ENCODE peak calls at places on chromosomes 6 and 20, in four cellular contexts. One of them, this sample, is unnamed.
A peak's percentile ranks its signal among the peaks of the same experiment; 100 is the strongest.

GRCh38 chr6:53680489-53680888 is 14.9 kb upstream of the KLHL31 start:
- DNase-seq in neural progenitor cell: no peak
- DNase-seq in foreskin melanocyte: no peak
- DNase-seq in EL: no peak
- DNase-seq in this sample: no peak

GRCh38 chr20:47258745-47259695 is 97.5 kb downstream of the ZMYND8 start:
- DNase-seq in neural progenitor cell: no peak
- DNase-seq in foreskin melanocyte: peak; percentile 93
- DNase-seq in EL: peak; percentile 53
- DNase-seq in this sample: no peak

GRCh38 chr6:153108320-153108719 is 22.8 kb downstream of the RGS17 start:
- DNase-seq in neural progenitor cell: peak; percentile 19
- DNase-seq in foreskin melanocyte: no peak
- DNase-seq in EL: peak; percentile 27
- DNase-seq in this sample: no peak

GRCh38 chr6:77341058-77341986 is 122.0 kb downstream of the HTR1B start:
- DNase-seq in neural progenitor cell: no peak
- DNase-seq in foreskin melanocyte: peak; percentile 22
- DNase-seq in EL: peak; percentile 8
- DNase-seq in this sample: peak; percentile 9

GRCh38 chr6:25608562-25609174 is 43.3 kb upstream of the SCGN start:
- DNase-seq in neural progenitor cell: no peak
- DNase-seq in foreskin melanocyte: no peak
- DNase-seq in EL: no peak
- DNase-seq in this sample: peak; percentile 94

GRCh38 chr6:21587182-21587924 is 6.2 kb upstream of the SOX4 start:
- DNase-seq in neural progenitor cell: peak; percentile 85
- DNase-seq in foreskin melanocyte: peak; percentile 71
- DNase-seq in EL: peak; percentile 62
- DNase-seq in this sample: no peak

GRCh38 chr20:50320910-50321796 is 130.5 kb downstream of the CEBPB start:
- DNase-seq in neural progenitor cell: peak; percentile 85
- DNase-seq in foreskin melanocyte: no peak
- DNase-seq in EL: peak; percentile 96
- DNase-seq in this sample: no peak

GRCh38 chr6:43976706-43977403 is 150.4 kb downstream of the MRPL14 start:
- DNase-seq in neural progenitor cell: no peak
- DNase-seq in foreskin melanocyte: no peak
- DNase-seq in EL: no peak
- DNase-seq in this sample: no peak

GRCh38 chr6:5203571-5203970 is 57.2 kb downstream of the LYRM4 start:
- DNase-seq in neural progenitor cell: no peak
- DNase-seq in foreskin melanocyte: no peak
- DNase-seq in EL: no peak
- DNase-seq in this sample: no peak

GRCh38 chr20:33291830-33292355 is 8.9 kb downstream of the BPIFB1 start:
- DNase-seq in neural progenitor cell: peak; percentile 78
- DNase-seq in foreskin melanocyte: no peak
- DNase-seq in EL: peak; percentile 29
- DNase-seq in this sample: peak; percentile 32

GRCh38 chr20:46811328-46812084 is 83.1 kb upstream of the EYA2 start:
- DNase-seq in neural progenitor cell: peak; percentile 26
- DNase-seq in foreskin melanocyte: no peak
- DNase-seq in EL: no peak
- DNase-seq in this sample: no peak